ENCODE peak calls at places on chromosomes 12 and 14, in five cellular contexts. I is GM12878, H is esophagus muscularis mucosa, B is body of pancreas, D is Panc1. F is an unnamed sample. For H3K36me3 and H3K4me1, the result is how much of the 10 kb centered on the place peaks cover.

GRCh38 chr12:97921957-97922722 is 459.5 kb downstream of the RMST start:
- DNase-seq in I (no peak), H (no peak), D (no peak), B (peak), F (no peak)

GRCh38 chr12:97112161-97112560 is 205.1 kb downstream of the NEDD1 start:
- DNase-seq in B (no peak), H (no peak), D (no peak), I (no peak), F (no peak)

GRCh38 chr12:77786675-77787074 is 44.0 kb upstream of the NAV3 start:
- DNase-seq in I (no peak), D (no peak), H (no peak), B (no peak), F (no peak)

GRCh38 chr14:77985235-77985634 is 184.9 kb upstream of the NRXN3 start:
- DNase-seq in I (no peak), D (no peak), B (no peak), H (peak), F (no peak)

GRCh38 chr14:97705976-97706375 is 908.8 kb downstream of the VRK1 start:
- DNase-seq in B (no peak), D (no peak), I (no peak), H (peak), F (no peak)

GRCh38 chr12:101707131-101707782 is 9.8 kb downstream of the CHPT1 start:
- DNase-seq in B (no peak), I (no peak), H (no peak), D (no peak), F (no peak)

GRCh38 chr12:22700126-22700525 is 75.2 kb downstream of the ETNK1 start:
- DNase-seq in I (no peak), D (no peak), H (peak), B (no peak), F (no peak)

GRCh38 chr14:105891631-105892452 is 365.5 kb downstream of the TMEM121 start:
- DNase-seq in I (no peak), D (no peak), B (no peak), H (no peak), F (peak)

GRCh38 chr12:59431266-59431665 is 164.6 kb upstream of the SLC16A7 start:
- DNase-seq in H (no peak), D (no peak), I (no peak), B (no peak), F (no peak)

GRCh38 chr14:54730156-54730961 is 163.4 kb downstream of the SAMD4A start:
- DNase-seq in D (no peak), H (no peak), B (peak), I (peak), F (no peak)

GRCh38 chr14:66572836-66573235 is 64.9 kb downstream of the GPHN start:
- DNase-seq in H (no peak), I (no peak), B (no peak), D (no peak), F (no peak)

GRCh38 chr14:25042362-25043299 is 7.3 kb downstream of the STXBP6 start:
- DNase-seq in I (no peak), B (peak), D (no peak), H (no peak), F (no peak)

GRCh38 chr12:95630496-95630895 is 79.2 kb upstream of the USP44 start:
- DNase-seq in H (no peak), I (no peak), D (no peak), B (no peak), F (no peak)

GRCh38 chr12:109731231-109731731 is 17.7 kb downstream of the FAM222A start:
- DNase-seq in D (no peak), I (no peak), B (peak), H (no peak), F (no peak)

GRCh38 chr12:57745485-57745881 is 644 bp downstream of the TSPAN31 start:
- DNase-seq in I (no peak), B (no peak), H (no peak), D (no peak), F (no peak)

GRCh38 chr14:59464651-59465569 is at the start of gene GPR135:
- DNase-seq in I (no peak), D (no peak), H (no peak), B (peak), F (peak)

GRCh38 chr12:120132863-120133385 is 16.4 kb upstream of the RAB35 start:
- DNase-seq in B (no peak), H (no peak), I (peak), D (no peak), F (no peak)

GRCh38 chr12:22083167-22083566 is 37.1 kb downstream of the CMAS start:
- DNase-seq in H (no peak), D (peak), B (no peak), I (no peak), F (no peak)

GRCh38 chr14:48568688-48569087 is 893.3 kb upstream of the MDGA2 start:
- DNase-seq in D (no peak), I (no peak), H (no peak), B (no peak), F (no peak)

GRCh38 chr14:48563465-48563864 is 888.1 kb upstream of the MDGA2 start:
- DNase-seq in D (no peak), H (no peak), B (no peak), I (no peak), F (no peak)

DNA sequence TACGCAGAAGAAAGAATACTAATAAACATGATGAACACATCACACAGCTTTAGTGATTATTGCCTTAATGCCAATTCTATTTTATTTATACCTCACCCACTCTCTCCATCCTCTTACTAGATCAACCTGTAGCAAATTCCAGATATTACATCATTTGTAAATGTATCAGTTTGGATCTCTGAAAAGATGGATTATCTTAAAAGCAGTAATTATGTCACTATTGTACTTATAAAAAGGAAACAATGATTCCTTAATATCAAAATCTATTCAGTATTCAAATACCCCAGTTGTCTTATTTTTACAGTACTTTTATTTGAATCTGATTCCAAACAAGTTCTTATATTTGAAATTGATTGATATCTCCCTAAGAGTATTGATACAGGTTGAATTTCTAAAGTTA is 892.8 kb upstream of the MDGA2 start:
- DNase-seq in I (no peak), B (no peak), D (no peak), H (no peak), F (no peak)
- H3K36me3 ChIP-seq in I (under half), B (under half), D (under half), H (under half), F (under half)

DNA sequence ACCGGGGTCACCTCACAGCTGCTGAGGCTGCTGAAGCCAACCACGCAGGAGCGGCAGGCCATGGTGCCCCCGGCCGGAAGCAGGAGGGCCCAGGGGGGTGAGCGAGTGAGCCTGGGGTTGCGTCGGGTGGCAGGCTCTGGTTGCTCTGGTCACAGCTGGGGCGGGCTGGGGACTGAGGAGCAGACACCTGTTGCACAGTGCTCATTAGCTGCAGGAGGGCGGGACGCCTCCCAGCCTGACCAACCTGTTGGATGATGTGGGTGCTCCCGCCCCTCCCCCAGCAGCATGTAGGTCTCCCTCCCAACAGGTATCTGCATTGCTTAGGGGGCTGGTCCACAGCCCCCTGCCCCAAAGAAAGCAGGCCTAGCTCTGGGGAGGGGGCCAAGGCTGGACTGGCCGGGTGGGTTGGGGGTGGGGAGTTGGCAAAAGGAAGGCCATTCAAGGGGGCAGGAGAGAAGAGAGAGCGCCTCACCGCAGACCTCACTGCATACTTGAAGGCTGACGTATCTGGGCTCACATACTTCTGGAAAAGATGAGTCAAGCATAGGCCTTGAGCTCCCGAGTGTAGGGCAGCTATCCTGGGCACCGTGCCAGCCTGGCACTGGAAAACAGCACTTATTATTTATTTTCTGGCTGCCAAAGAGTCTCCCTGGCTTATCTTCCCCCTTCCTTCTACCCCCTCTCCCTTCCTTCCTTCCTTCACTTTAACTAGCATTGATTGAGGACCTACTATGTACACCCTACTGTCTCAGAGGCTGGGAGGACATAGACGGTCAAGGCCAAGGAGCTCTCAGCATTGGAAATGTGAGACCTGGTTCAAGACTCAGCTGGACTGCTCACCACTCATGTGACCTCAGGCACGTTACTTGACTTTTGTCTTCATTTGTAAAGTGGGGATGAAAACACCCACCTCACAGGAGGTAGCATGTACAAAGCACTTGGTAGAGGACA is at the start of gene KRT80:
- DNase-seq in D (peak), I (no peak), B (peak), H (peak), F (no peak)
- H3K4me1 ChIP-seq in D (half or more), I (under half), B (under half), H (under half), F (under half)

DNA sequence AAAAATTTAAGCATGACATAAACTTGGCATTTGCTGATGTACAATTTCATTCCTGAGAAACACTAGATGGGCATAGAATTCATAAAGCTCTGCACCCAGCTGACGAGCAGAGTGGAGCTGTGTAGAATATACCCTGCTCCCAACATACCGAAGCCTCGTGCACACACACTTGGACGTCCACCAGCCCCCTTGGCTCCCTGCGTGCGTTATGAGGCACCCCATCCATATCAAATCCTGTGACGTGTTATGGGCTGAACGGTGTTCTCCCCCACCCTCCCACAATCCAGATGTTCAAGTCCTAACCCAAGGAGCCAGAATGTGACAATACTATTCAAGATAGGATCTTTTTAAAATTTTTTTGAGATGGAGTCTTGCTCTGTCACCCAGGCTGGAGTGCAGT is 65.4 kb downstream of the CLMN start:
- DNase-seq in H (no peak), B (no peak), I (no peak), D (no peak), F (no peak)
- H3K36me3 ChIP-seq in H (under half), B (under half), I (under half), D (under half), F (under half)

GRCh38 chr14:102201369-102201748 is 61.7 kb downstream of the WDR20 start:
- DNase-seq in I (peak), H (no peak), D (no peak), B (no peak), F (no peak)
- H3K4me1 ChIP-seq in I (under half), H (under half), D (under half), B (under half), F (under half)

GRCh38 chr12:56208014-56208413 is 13.7 kb downstream of the RNF41 start:
- DNase-seq in H (no peak), D (no peak), B (no peak), I (no peak), F (no peak)
- H3K36me3 ChIP-seq in H (half or more), D (under half), B (under half), I (under half), F (half or more)

F was measured in CD8-positive, alpha-beta T cell.